ENCODE peak calls at places on chromosomes 2 and 18, in seven cellular contexts. One of them, this sample, is unnamed.
A peak's percentile ranks its signal among the peaks of the same experiment; 100 is the strongest.

GRCh38 chr2:206217743-206218520 is 56.5 kb upstream of the ZDBF2 start:
- DNase-seq in iris pigment epithelial cell: no peak
- DNase-seq in iPS DF 6.9: no peak
- DNase-seq in GM13977: no peak
- DNase-seq in NCI-H1417: no peak
- DNase-seq in right cardiac atrium: no peak
- DNase-seq in fibroblast of mammary gland: peak; percentile 35
- DNase-seq in this sample: no peak

GRCh38 chr2:238409341-238410200 is 17.2 kb upstream of the ASB1 start:
- DNase-seq in iris pigment epithelial cell: peak; percentile 57
- DNase-seq in iPS DF 6.9: no peak
- DNase-seq in GM13977: no peak
- DNase-seq in NCI-H1417: no peak
- DNase-seq in right cardiac atrium: no peak
- DNase-seq in fibroblast of mammary gland: no peak
- DNase-seq in this sample: no peak

GRCh38 chr18:78891185-78891762 is 88.3 kb upstream of the SALL3 start:
- DNase-seq in iris pigment epithelial cell: no peak
- DNase-seq in iPS DF 6.9: no peak
- DNase-seq in GM13977: no peak
- DNase-seq in NCI-H1417: no peak
- DNase-seq in right cardiac atrium: no peak
- DNase-seq in fibroblast of mammary gland: no peak
- DNase-seq in this sample: peak; percentile 61

GRCh38 chr2:69253033-69253535 is 133.9 kb downstream of the GFPT1 start:
- DNase-seq in iris pigment epithelial cell: peak; percentile 28
- DNase-seq in iPS DF 6.9: no peak
- DNase-seq in GM13977: no peak
- DNase-seq in NCI-H1417: no peak
- DNase-seq in right cardiac atrium: no peak
- DNase-seq in fibroblast of mammary gland: peak; percentile 49
- DNase-seq in this sample: no peak

GRCh38 chr18:12742453-12742852 is 39.6 kb downstream of the PSMG2 start:
- DNase-seq in iris pigment epithelial cell: peak; percentile 90
- DNase-seq in iPS DF 6.9: no peak
- DNase-seq in GM13977: no peak
- DNase-seq in NCI-H1417: no peak
- DNase-seq in right cardiac atrium: no peak
- DNase-seq in fibroblast of mammary gland: peak; percentile 87
- DNase-seq in this sample: no peak

GRCh38 chr2:63856302-63856600 is 14.6 kb downstream of the UGP2 start:
- DNase-seq in iris pigment epithelial cell: no peak
- DNase-seq in iPS DF 6.9: no peak
- DNase-seq in GM13977: no peak
- DNase-seq in NCI-H1417: no peak
- DNase-seq in right cardiac atrium: no peak
- DNase-seq in fibroblast of mammary gland: no peak
- DNase-seq in this sample: no peak

GRCh38 chr2:102803041-102803896 is 41.4 kb downstream of the TMEM182 start:
- DNase-seq in iris pigment epithelial cell: peak; percentile 15
- DNase-seq in iPS DF 6.9: no peak
- DNase-seq in GM13977: no peak
- DNase-seq in NCI-H1417: no peak
- DNase-seq in right cardiac atrium: no peak
- DNase-seq in fibroblast of mammary gland: no peak
- DNase-seq in this sample: no peak

GRCh38 chr2:111157798-111158197 is 37.1 kb downstream of the BCL2L11 start:
- DNase-seq in iris pigment epithelial cell: no peak
- DNase-seq in iPS DF 6.9: no peak
- DNase-seq in GM13977: no peak
- DNase-seq in NCI-H1417: no peak
- DNase-seq in right cardiac atrium: no peak
- DNase-seq in fibroblast of mammary gland: no peak
- DNase-seq in this sample: no peak

GRCh38 chr18:48693625-48694262 is 154.9 kb downstream of the CTIF start:
- DNase-seq in iris pigment epithelial cell: peak; percentile 62
- DNase-seq in iPS DF 6.9: no peak
- DNase-seq in GM13977: no peak
- DNase-seq in NCI-H1417: no peak
- DNase-seq in right cardiac atrium: no peak
- DNase-seq in fibroblast of mammary gland: peak; percentile 67
- DNase-seq in this sample: no peak